ENCODE peak calls at places on chromosomes 12 and 14, in five cellular contexts. K, H, T, Z and O are unnamed samples.

GRCh38 chr12:7483343-7483742 is 20.2 kb downstream of the CD163 start:
- DNase-seq in K (no peak), H (no peak), T (no peak), Z (no peak), O (no peak)

GRCh38 chr14:66746316-66747006 is 238.5 kb downstream of the GPHN start:
- DNase-seq in K (peak; percentile 14), H (no peak), T (peak; percentile 61), Z (no peak), O (peak; percentile 75)

GRCh38 chr12:100672075-100672592 is 98.7 kb downstream of the GAS2L3 start:
- DNase-seq in K (peak; percentile 21), H (peak; percentile 54), T (peak; percentile 82), Z (no peak), O (peak; percentile 15)

GRCh38 chr14:96423446-96424103 is 31.6 kb downstream of the AK7 start:
- DNase-seq in K (no peak), H (no peak), T (no peak), Z (no peak), O (peak; percentile 4)

GRCh38 chr12:97912943-97913342 is 450.3 kb downstream of the RMST start:
- DNase-seq in K (no peak), H (no peak), T (no peak), Z (peak; percentile 69), O (no peak)

GRCh38 chr12:82835217-82835616 is 148.5 kb downstream of the TMTC2 start:
- DNase-seq in K (no peak), H (no peak), T (no peak), Z (no peak), O (no peak)

GRCh38 chr14:99759546-99759925 is 33.7 kb upstream of the EML1 start:
- DNase-seq in K (no peak), H (no peak), T (no peak), Z (no peak), O (no peak)

GRCh38 chr12:88237954-88238353 is 95.8 kb downstream of the TMTC3 start:
- DNase-seq in K (no peak), H (no peak), T (peak; percentile 32), Z (no peak), O (no peak)

GRCh38 chr14:94179244-94179643 is 5.1 kb downstream of the PPP4R4 start:
- DNase-seq in K (no peak), H (no peak), T (no peak), Z (no peak), O (no peak)

GRCh38 chr12:47307680-47308399 is 228.1 kb upstream of the AMIGO2 start:
- DNase-seq in K (peak; percentile 49), H (peak; percentile 15), T (peak; percentile 86), Z (peak; percentile 38), O (peak; percentile 84)

GRCh38 chr12:29230800-29231560 is 81.9 kb downstream of the FAR2 start:
- DNase-seq in K (no peak), H (no peak), T (no peak), Z (no peak), O (no peak)

GRCh38 chr12:130224613-130225012 is 62.3 kb downstream of the FZD10 start:
- DNase-seq in K (no peak), H (no peak), T (no peak), Z (no peak), O (no peak)

GRCh38 chr12:62684586-62685295 is 218.1 kb downstream of the MON2 start:
- DNase-seq in K (no peak), H (no peak), T (no peak), Z (peak; percentile 79), O (peak; percentile 82)

GRCh38 chr14:90487462-90487861 is 90.6 kb downstream of the CALM1 start:
- DNase-seq in K (no peak), H (no peak), T (no peak), Z (no peak), O (no peak)

GRCh38 chr14:65958664-65959562 is 527.3 kb upstream of the CCDC196 start:
- DNase-seq in K (peak; percentile 41), H (no peak), T (peak; percentile 79), Z (no peak), O (peak; percentile 56)

GRCh38 chr14:96999654-97000155 is 202.5 kb downstream of the VRK1 start:
- DNase-seq in K (no peak), H (no peak), T (peak; percentile 70), Z (no peak), O (no peak)

GRCh38 chr14:80455031-80455430 is 243.7 kb upstream of the DIO2 start:
- DNase-seq in K (no peak), H (no peak), T (no peak), Z (no peak), O (no peak)

GRCh38 chr14:90523544-90523943 is 126.7 kb downstream of the CALM1 start:
- DNase-seq in K (no peak), H (no peak), T (no peak), Z (no peak), O (peak; percentile 44)